ENCODE peak calls at places on chromosomes 12 and 14, in four cellular contexts. A, G, W and R are unnamed samples. For H3K36me3 and H3K9me3, the result is how much of the 10 kb centered on the place peaks cover.

GRCh38 chr12:116066381-116067230 is 210.9 kb downstream of the MED13L start:
- DNase-seq in A (no peak), G (no peak), W (peak), R (peak)

GRCh38 chr14:37697489-37698121 is 102.2 kb downstream of the TTC6 start:
- DNase-seq in A (no peak), G (no peak), W (no peak), R (no peak)

GRCh38 chr14:64137657-64138290 is 156.4 kb downstream of the ESR2 start:
- DNase-seq in A (no peak), G (no peak), W (no peak), R (no peak)

GRCh38 chr14:64038857-64039542 is 186.2 kb downstream of the SYNE2 start:
- DNase-seq in A (no peak), G (no peak), W (no peak), R (no peak)

GRCh38 chr12:113246478-113247122 is 25.3 kb downstream of the TPCN1 start:
- DNase-seq in A (no peak), G (no peak), W (no peak), R (no peak)

GRCh38 chr12:43805149-43805856 is 814 bp downstream of the TWF1 start:
- DNase-seq in A (no peak), G (no peak), W (no peak), R (no peak)

GRCh38 chr12:42474391-42474790 is 115.2 kb downstream of the PRICKLE1 start:
- DNase-seq in A (no peak), G (no peak), W (no peak), R (no peak)

GRCh38 chr12:28780096-28780495 is 369.0 kb upstream of the FAR2 start:
- DNase-seq in A (no peak), G (no peak), W (no peak), R (no peak)

GRCh38 chr14:90593254-90594040 is 196.6 kb downstream of the CALM1 start:
- DNase-seq in A (no peak), G (no peak), W (no peak), R (no peak)

GRCh38 chr12:99250091-99250490 is 397.5 kb upstream of the GARIN6 start:
- DNase-seq in A (no peak), G (no peak), W (no peak), R (no peak)

GRCh38 chr14:71539660-71540285 is 392.5 kb upstream of the RGS6 start:
- DNase-seq in A (no peak), G (no peak), W (no peak), R (no peak)

GRCh38 chr14:71638523-71639196 is 293.6 kb upstream of the RGS6 start:
- DNase-seq in A (no peak), G (no peak), W (no peak), R (no peak)

GRCh38 chr12:17264603-17265002 is 658.6 kb upstream of the LMO3 start:
- DNase-seq in A (no peak), G (no peak), W (no peak), R (no peak)

DNA sequence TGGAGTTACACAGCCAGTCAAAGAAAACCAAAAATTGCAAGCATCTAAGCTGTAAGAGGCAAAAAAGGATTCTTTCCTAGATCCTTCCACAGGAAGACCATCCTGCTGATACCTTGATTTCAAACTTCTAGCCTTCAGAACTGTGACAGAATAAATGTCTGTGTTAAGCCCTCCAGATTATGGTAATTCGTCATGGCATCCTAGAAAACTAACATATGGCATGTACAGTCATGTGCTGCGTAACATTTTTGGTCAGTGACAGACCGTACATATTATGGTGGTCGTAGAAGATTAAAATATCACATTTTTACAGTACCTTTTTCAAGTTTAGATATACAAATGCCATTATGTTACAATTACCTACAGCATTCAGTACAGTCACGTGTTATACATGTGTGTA is 660.9 kb upstream of the LMO3 start:
- DNase-seq in A (no peak), G (no peak), W (no peak), R (no peak)
- TF ChIP-seq CTCF in A (no peak), G (no peak), W (no peak), R (no peak)

GRCh38 chr12:6592087-6592486 is 15.1 kb downstream of the CHD4 start:
- DNase-seq in A (no peak), G (no peak), W (no peak), R (no peak)
- H3K36me3 ChIP-seq in A (half or more), G (under half), W (half or more), R (half or more)

GRCh38 chr14:101169267-101169666 is 265.7 kb upstream of the RTL1 start:
- DNase-seq in A (peak), G (no peak), W (no peak), R (no peak)
- H3K9me3 ChIP-seq in A (under half), G (under half), W (half or more), R (under half)

GRCh38 chr14:77761205-77761931 is 412 bp upstream of the SNW1 start:
- DNase-seq in A (no peak), G (peak), W (peak), R (no peak)
- TF ChIP-seq CTCF in A (peak), G (no peak), W (peak), R (peak)

DNA sequence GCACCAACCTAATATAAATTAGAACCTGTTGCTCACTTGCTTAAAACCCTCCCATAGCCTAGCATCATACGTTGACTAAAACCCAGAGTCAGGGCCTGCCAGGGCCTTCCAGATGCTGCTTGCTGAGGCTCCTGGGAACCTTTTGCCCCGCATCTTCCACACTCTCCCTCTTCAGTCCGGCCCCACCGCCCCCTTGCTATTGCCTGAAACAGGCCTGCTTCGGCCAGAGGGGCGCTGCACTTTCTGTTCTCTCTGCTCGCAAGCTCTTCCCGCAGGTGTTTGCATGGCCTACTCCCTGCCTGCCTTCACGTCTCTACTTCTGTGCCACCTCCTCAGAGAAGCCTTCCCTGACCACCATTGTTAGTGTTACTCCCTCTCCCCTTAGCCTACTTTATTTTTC is 13.7 kb upstream of the TCTN2 start:
- DNase-seq in A (no peak), G (no peak), W (no peak), R (no peak)
- H3K36me3 ChIP-seq in A (under half), G (under half), W (half or more), R (half or more)